ENCODE peak calls at places on chromosomes 13 and 19, in eight cellular contexts. C is right atrium auricular region, I is heart right ventricle, N is psoas muscle, B is upper lobe of left lung, D is fibroblast of lung, X is upper lobe of right lung, K is Peyer's patch. O is an unnamed sample.
A peak's percentile ranks its signal among the peaks of the same experiment; 100 is the strongest.

GRCh38 chr13:76293346-76293745 is 592.9 kb downstream of the KCTD12 start:
- DNase-seq in C (no peak), K (no peak), N (no peak), D (peak; percentile 72), I (no peak), B (no peak), X (no peak), O (peak; percentile 29)

GRCh38 chr19:42378225-42378929 is 11.7 kb downstream of the CNFN start:
- DNase-seq in D (no peak), X (no peak), C (no peak), I (no peak), N (no peak), B (no peak), K (no peak), O (no peak)

GRCh38 chr19:29620931-29621351 is 14.9 kb downstream of the POP4 start:
- DNase-seq in B (peak; percentile 50), D (no peak), K (no peak), X (no peak), C (no peak), N (peak; percentile 30), I (no peak), O (no peak)

GRCh38 chr19:51417807-51418152 is 338 bp upstream of the SIGLEC10 start:
- DNase-seq in K (no peak), B (no peak), I (no peak), D (no peak), C (no peak), N (no peak), X (no peak), O (no peak)

GRCh38 chr19:5966215-5966614 is 11.7 kb downstream of the RANBP3 start:
- DNase-seq in I (no peak), N (no peak), K (no peak), D (peak; percentile 88), C (no peak), B (no peak), X (no peak), O (no peak)

GRCh38 chr19:38152461-38153379 is 71.3 kb downstream of the DPF1 start:
- DNase-seq in N (no peak), X (no peak), B (no peak), D (peak; percentile 41), C (no peak), K (no peak), I (peak; percentile 16), O (no peak)

GRCh38 chr19:14536926-14537692 is 7.7 kb downstream of the TECR start:
- DNase-seq in I (peak; percentile 83), D (peak; percentile 55), B (peak; percentile 86), X (peak; percentile 92), K (peak; percentile 89), C (peak; percentile 76), N (peak; percentile 76), O (no peak)

GRCh38 chr13:113332615-113333014 is 31.3 kb downstream of the GRTP1 start:
- DNase-seq in C (no peak), B (no peak), K (no peak), D (no peak), I (no peak), N (peak; percentile 26), X (no peak), O (no peak)

GRCh38 chr13:38947049-38947448 is 43.6 kb downstream of the STOML3 start:
- DNase-seq in B (no peak), I (no peak), K (no peak), D (no peak), C (no peak), N (no peak), X (no peak), O (no peak)

GRCh38 chr13:43133792-43134191 is 110.4 kb downstream of the DNAJC15 start:
- DNase-seq in K (no peak), X (no peak), N (no peak), I (no peak), B (no peak), D (no peak), C (no peak), O (no peak)

GRCh38 chr13:23531446-23531845 is 38.8 kb upstream of the TNFRSF19 start:
- DNase-seq in D (no peak), C (no peak), X (no peak), I (no peak), B (peak; percentile 58), N (no peak), K (no peak), O (no peak)

GRCh38 chr13:59178344-59178743 is 985.4 kb downstream of the DIAPH3 start:
- DNase-seq in X (no peak), C (no peak), D (peak; percentile 29), I (no peak), N (no peak), K (no peak), B (no peak), O (no peak)

GRCh38 chr13:23352161-23352560 is 81.3 kb downstream of the SACS start:
- DNase-seq in C (no peak), B (no peak), D (no peak), N (no peak), I (no peak), X (no peak), K (no peak), O (no peak)

GRCh38 chr19:29662604-29663404 is 2.5 kb upstream of the PLEKHF1 start:
- DNase-seq in D (peak; percentile 93), I (peak; percentile 62), X (peak; percentile 65), C (peak; percentile 89), K (peak; percentile 68), N (peak; percentile 80), B (no peak), O (peak; percentile 63)

GRCh38 chr19:19668230-19669012 is at the start of gene ZNF101:
- DNase-seq in B (peak; percentile 95), N (peak; percentile 95), K (peak; percentile 98), X (peak; percentile 97), C (peak; percentile 93), I (peak; percentile 94), D (peak; percentile 88), O (peak; percentile 71)

GRCh38 chr19:19674315-19674714 is 5.7 kb downstream of the ZNF101 start:
- DNase-seq in K (no peak), C (no peak), X (no peak), D (no peak), I (no peak), B (no peak), N (no peak), O (no peak)

GRCh38 chr19:19672816-19673215 is 4.2 kb downstream of the ZNF101 start:
- DNase-seq in N (no peak), D (no peak), I (no peak), X (no peak), C (no peak), B (no peak), K (peak; percentile 24), O (no peak)

DNA sequence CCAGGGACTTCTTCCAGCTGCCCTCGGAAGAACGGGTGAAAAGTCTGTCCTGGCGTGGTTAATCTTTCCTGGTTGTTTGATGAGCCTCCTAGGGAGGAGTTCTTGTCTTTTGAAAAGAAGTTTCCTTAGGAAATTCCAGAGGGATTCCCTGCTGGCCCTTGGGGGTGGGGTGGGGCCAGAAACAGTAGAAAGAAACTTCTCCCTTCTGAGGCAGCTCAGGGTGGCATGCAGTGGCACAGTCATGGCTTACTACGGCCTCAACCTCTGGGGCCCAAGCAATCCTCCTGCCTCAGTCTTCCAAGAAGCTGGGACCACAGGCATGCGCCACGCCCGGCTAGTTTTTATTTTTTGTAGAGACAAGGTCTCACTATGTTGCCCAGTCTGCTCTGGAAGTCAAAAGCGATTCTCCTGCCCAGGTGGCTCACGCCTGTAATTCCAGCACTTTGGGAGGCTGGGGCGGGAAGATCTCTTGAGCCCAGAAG is 1.5 kb downstream of the ZNF101 start:
- DNase-seq in K (peak; percentile 44), B (no peak), I (no peak), X (no peak), D (no peak), N (no peak), C (no peak), O (no peak)
- H3K4me3 ChIP-seq in K (peak overlapping the region; percentile 94), B (no peak overlapping the region), I (no peak overlapping the region), X (peak overlapping the region; percentile 96), D (peak overlapping the region; percentile 85), N (no peak overlapping the region), C (no peak overlapping the region), O (no peak overlapping the region)

GRCh38 chr19:48454150-48454730 is 1.1 kb upstream of the KCNJ14 start:
- DNase-seq in C (no peak), D (no peak), X (no peak), K (no peak), B (no peak), N (no peak), I (no peak), O (no peak)

GRCh38 chr19:48458016-48458415 is 2.6 kb downstream of the KCNJ14 start:
- DNase-seq in X (no peak), N (no peak), B (no peak), K (no peak), D (peak; percentile 65), I (no peak), C (no peak), O (no peak)

GRCh38 chr19:48456864-48457263 is 1.5 kb downstream of the KCNJ14 start:
- DNase-seq in X (no peak), B (no peak), K (no peak), I (no peak), C (no peak), D (no peak), N (no peak), O (no peak)

GRCh38 chr19:48455171-48455907 is at the start of gene KCNJ14:
- DNase-seq in K (no peak), C (no peak), D (no peak), B (no peak), N (no peak), X (no peak), I (no peak), O (no peak)

GRCh38 chr19:48455908-48456562 is 661 bp downstream of the KCNJ14 start:
- DNase-seq in B (no peak), X (no peak), N (no peak), K (no peak), I (no peak), D (no peak), C (no peak), O (no peak)
- H3K36me3 ChIP-seq in B (peaks cover 7% of the 10 kb centered on the region), X (peaks cover 51% of the 10 kb centered on the region), N (peaks cover 46% of the 10 kb centered on the region), K (peaks cover 49% of the 10 kb centered on the region), I (peaks cover 69% of the 10 kb centered on the region), D (peaks cover 16% of the 10 kb centered on the region), C (peaks cover 35% of the 10 kb centered on the region), O (peaks cover 3% of the 10 kb centered on the region)

DNA sequence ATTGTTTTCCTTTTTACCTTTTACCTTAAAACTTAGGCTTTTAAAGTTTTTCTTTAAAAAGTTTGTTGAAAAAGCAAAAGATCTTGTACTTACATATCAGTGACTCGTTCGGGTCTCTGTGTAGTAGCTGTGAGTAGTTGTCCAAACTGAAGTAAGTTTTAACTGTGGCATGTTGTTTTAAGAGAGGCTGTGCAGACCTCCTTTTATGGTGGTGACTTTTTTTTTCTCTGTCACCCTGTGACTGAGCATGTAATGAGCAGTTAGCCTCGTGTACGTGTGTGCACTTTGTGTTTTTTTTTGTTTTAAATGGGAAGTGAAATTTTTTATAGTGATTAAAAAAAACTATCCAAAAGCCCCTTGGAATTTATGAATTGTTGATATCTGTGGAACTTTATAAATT is at the start of gene GPR183:
- DNase-seq in X (no peak), D (no peak), I (no peak), N (no peak), B (no peak), K (no peak), C (no peak), O (no peak)
- H3K4me3 ChIP-seq in X (peak within 1 kb of the TSS; percentile 25), D (no peak within 1 kb of the TSS), I (no peak within 1 kb of the TSS), N (peak within 1 kb of the TSS; percentile 31), B (no peak within 1 kb of the TSS), K (peak within 1 kb of the TSS; percentile 46), C (peak within 1 kb of the TSS; percentile 12), O (no peak within 1 kb of the TSS)

DNA sequence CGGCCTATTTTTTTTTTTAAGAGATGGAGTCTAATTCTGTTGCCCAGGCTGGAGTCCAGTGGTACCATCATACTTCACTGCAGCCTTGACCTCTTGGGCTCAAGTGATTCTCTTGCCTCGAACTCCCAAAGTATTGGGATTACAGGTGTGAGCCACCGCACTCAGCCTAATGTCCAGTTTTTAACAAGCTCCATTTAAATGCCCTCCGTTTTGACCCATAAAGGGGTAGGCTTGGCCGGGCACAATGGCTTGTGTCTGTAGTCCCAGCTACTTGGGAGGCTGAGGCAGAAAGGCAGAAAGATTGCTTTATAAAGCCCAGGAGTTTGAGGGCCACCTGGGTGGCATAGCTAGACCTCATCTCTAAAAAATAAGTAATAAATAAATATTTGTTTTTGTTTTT is 11.8 kb downstream of the LDLR start:
- DNase-seq in D (no peak), I (no peak), B (no peak), N (no peak), K (no peak), C (no peak), X (no peak), O (no peak)
- H3K36me3 ChIP-seq in D (peaks cover 32% of the 10 kb centered on the region), I (peaks cover 87% of the 10 kb centered on the region), B (peaks cover 6% of the 10 kb centered on the region), N (peaks cover 37% of the 10 kb centered on the region), K (peaks cover 66% of the 10 kb centered on the region), C (peaks cover 34% of the 10 kb centered on the region), X (peaks cover 57% of the 10 kb centered on the region), O (peaks cover 8% of the 10 kb centered on the region)